ENCODE peak calls at places on chromosome 12, in seven cellular contexts. Z is GM12892, U is stomach, K is GM12891, Q is suprapubic skin, V is GM12878, R is HL-60. H is an unnamed sample.

GRCh38 chr12:6603095-6603567 is 4.0 kb downstream of the CHD4 start:
- DNase-seq in Z (no peak), U (no peak), K (no peak), Q (no peak), V (no peak), R (no peak), H (no peak)

GRCh38 chr12:117472983-117473382 is 111.6 kb upstream of the NOS1 start:
- DNase-seq in Z (no peak), U (no peak), K (no peak), Q (no peak), V (no peak), R (no peak), H (no peak)

GRCh38 chr12:25052191-25053020 is 103.5 kb upstream of the BCAT1 start:
- DNase-seq in Z (no peak), U (no peak), K (peak; percentile 14), Q (no peak), V (peak; percentile 93), R (peak; percentile 78), H (no peak)

GRCh38 chr12:65881965-65882413 is 57.7 kb downstream of the HMGA2 start:
- DNase-seq in Z (peak; percentile 6), U (peak; percentile 75), K (peak; percentile 11), Q (peak; percentile 95), V (no peak), R (peak; percentile 67), H (peak; percentile 69)

GRCh38 chr12:130014485-130014807 is 110.6 kb upstream of the TMEM132D start:
- DNase-seq in Z (no peak), U (no peak), K (no peak), Q (no peak), V (no peak), R (no peak), H (no peak)

GRCh38 chr12:38490941-38491340 is 174.4 kb downstream of the ALG10B start:
- DNase-seq in Z (no peak), U (no peak), K (no peak), Q (no peak), V (no peak), R (no peak), H (no peak)

GRCh38 chr12:25436206-25436912 is 116.7 kb downstream of the LMNTD1 start:
- DNase-seq in Z (no peak), U (no peak), K (no peak), Q (no peak), V (peak; percentile 20), R (no peak), H (no peak)

GRCh38 chr12:48925218-48925871 is at the start of gene FKBP11:
- DNase-seq in Z (peak; percentile 72), U (peak; percentile 71), K (peak; percentile 70), Q (peak; percentile 81), V (peak; percentile 30), R (no peak), H (peak; percentile 37)

DNA sequence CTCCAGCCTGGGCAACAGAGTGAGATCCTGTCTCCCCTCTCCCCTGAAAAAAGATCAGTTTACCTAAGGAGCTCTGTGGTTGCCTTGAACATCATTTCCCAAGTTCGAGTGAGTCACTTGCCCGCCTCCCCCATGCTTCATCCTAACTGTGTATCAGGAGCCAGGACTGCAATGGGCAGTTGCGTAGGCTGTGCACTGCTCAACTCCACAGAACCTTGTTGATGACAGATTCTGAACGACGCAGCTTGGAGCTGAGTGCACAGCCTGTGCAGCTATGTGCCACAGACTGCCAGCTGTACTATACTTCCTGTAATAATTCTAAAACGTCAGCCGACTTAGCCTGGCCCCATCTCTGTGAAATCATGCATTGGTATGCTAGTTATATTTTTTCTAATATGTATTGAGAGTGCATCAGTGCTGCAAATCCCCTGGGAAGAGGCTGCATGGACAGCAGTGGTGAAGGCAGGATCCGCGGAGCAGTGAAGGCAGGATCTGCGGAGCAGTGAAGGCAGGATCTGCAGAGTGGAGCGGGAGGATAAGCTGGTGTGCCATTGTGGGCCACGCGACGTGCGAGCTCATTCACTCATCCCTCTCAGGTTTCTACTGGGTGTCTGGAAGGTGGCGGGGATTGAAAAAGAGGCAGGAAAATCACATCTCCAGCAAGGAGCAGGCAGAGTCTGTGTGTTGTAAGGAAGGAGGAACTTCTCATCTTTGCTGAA is 80.8 kb downstream of the GALNT9 start:
- DNase-seq in Z (no peak), U (no peak), K (no peak), Q (no peak), V (no peak), R (no peak), H (no peak)
- TF ChIP-seq POLR2AphosphoS5 in Z (no peak), U (no peak), K (no peak), Q (no peak), V (no peak), R (no peak), H (no peak)

DNA sequence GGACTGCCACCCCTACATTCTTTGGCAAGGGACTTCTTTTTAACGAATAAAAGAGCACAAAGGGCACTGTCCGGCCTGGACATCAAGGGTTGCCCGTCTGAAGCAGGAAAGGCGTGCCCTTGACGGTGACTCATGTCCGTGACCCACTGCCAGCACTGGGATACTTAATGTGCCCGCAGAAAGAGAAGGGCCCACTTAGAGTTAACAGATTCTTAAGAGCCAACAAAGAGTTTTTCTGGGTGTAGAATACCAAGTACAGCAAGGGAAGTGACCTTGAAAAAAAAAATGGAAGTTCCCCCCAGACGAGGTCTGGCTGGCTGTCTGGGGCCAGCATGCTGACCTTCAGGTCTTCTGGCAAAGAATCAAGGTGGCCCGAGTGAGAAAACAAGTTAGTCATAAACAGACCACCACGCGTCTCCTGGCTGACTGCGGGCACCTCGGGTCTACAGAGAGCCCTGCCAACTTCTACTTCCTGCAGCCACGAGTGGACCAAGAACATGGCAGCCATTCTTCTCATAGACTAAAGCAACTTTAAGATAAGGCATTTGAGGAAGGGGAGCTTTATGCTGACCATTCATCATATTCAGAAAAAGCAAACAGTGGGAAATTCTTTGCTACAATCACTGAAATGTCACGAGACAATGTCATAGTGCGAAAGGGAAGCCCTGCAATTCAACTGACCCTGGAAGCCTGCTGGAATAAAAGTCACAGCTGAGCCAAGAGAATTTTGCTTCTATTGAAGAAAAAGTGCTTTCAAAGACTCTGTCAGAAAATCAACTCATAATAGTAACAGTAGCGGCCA is 10.4 kb upstream of the SELPLG start:
- DNase-seq in Z (no peak), U (no peak), K (no peak), Q (peak; percentile 78), V (no peak), R (no peak), H (no peak)
- TF ChIP-seq POLR2AphosphoS5 in Z (no peak), U (no peak), K (no peak), Q (peak; percentile 6), V (no peak), R (no peak), H (peak; percentile 52)

GRCh38 chr12:92144631-92145480 is 790 bp downstream of the BTG1 start:
- DNase-seq in Z (no peak), U (peak; percentile 74), K (no peak), Q (peak; percentile 78), V (no peak), R (no peak), H (peak; percentile 31)
- TF ChIP-seq POLR2AphosphoS5 in Z (peak; percentile 79), U (no peak), K (peak; percentile 89), Q (peak; percentile 37), V (peak; percentile 88), R (peak; percentile 59), H (peak; percentile 47)

GRCh38 chr12:56634837-56635538 is 4.9 kb upstream of the BAZ2A start:
- DNase-seq in Z (peak; percentile 71), U (peak; percentile 80), K (no peak), Q (peak; percentile 87), V (no peak), R (peak; percentile 83), H (peak; percentile 82)
- TF ChIP-seq POLR2AphosphoS5 in Z (no peak), U (peak; percentile 83), K (peak; percentile 53), Q (no peak), V (peak; percentile 73), R (peak; percentile 28), H (peak; percentile 37)

DNA sequence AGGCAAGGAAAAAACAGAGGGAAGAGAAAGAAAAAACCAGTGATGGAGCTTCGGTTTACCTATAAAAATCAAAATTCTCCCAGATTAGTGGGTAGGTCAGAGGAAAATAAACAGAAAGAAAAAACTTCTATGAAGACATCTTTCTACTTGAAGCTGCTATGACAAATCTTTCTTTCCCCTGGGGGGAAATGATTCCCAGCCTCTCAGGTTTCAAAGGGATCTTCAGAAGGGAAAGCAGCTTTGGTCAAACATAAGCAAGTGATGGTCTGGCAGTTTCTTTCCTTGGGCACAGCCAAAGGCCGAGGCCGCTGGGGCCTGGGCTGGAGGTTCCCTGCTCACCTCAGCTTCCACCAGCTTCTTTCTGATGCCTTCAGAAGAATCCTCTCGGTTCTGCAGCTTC is 104.5 kb downstream of the PRKAB1 start:
- DNase-seq in Z (no peak), U (no peak), K (no peak), Q (no peak), V (no peak), R (no peak), H (no peak)
- TF ChIP-seq POLR2AphosphoS5 in Z (no peak), U (no peak), K (no peak), Q (no peak), V (no peak), R (no peak), H (no peak)